ENCODE peak calls at places on chromosomes 3 and 15, in seven cellular contexts. R is lung, M is heart left ventricle, L is tibial artery, X is hepatocyte, U is brain microvascular endothelial cell, T is prostate gland. K is an unnamed sample. For H3K36me3, the result is how much of the 10 kb centered on the place peaks cover.

GRCh38 chr3:132624790-132625189 is 27.7 kb downstream of the ACKR4 start:
- DNase-seq in T (no peak), M (no peak), X (no peak), L (no peak), U (no peak), R (no peak), K (no peak)

GRCh38 chr3:195159117-195159818 is 111.7 kb downstream of the XXYLT1 start:
- DNase-seq in R (no peak), X (no peak), M (peak), L (no peak), T (no peak), U (no peak), K (no peak)

GRCh38 chr3:134211797-134212196 is 38.9 kb downstream of the RYK start:
- DNase-seq in R (no peak), U (peak), X (peak), L (no peak), T (no peak), M (no peak), K (peak)

GRCh38 chr3:69948246-69948862 is 51.2 kb upstream of the SAMMSON start:
- DNase-seq in X (peak), T (no peak), L (no peak), R (no peak), M (no peak), U (peak), K (no peak)

GRCh38 chr3:192215-192929 is 4.2 kb upstream of the CHL1 start:
- DNase-seq in R (no peak), T (no peak), X (no peak), L (no peak), U (no peak), M (no peak), K (no peak)

GRCh38 chr3:151293127-151293526 is 14.8 kb upstream of the P2RY14 start:
- DNase-seq in T (no peak), M (no peak), L (no peak), U (no peak), X (no peak), R (no peak), K (no peak)

GRCh38 chr15:98003976-98004375 is 43.5 kb downstream of the ARRDC4 start:
- DNase-seq in L (no peak), U (no peak), T (no peak), R (no peak), X (no peak), M (no peak), K (no peak)

GRCh38 chr3:99765042-99765942 is 52.4 kb upstream of the CMSS1 start:
- DNase-seq in U (peak), M (no peak), L (no peak), R (no peak), X (no peak), T (no peak), K (no peak)

GRCh38 chr3:40754966-40755365 is 230.2 kb downstream of the ZNF621 start:
- DNase-seq in T (no peak), M (no peak), L (no peak), R (no peak), U (no peak), X (no peak), K (no peak)

GRCh38 chr3:43979637-43980036 is 262.0 kb upstream of the TOPAZ1 start:
- DNase-seq in L (no peak), M (no peak), R (no peak), X (no peak), T (no peak), U (no peak), K (no peak)

GRCh38 chr3:43978708-43979107 is 263.0 kb upstream of the TOPAZ1 start:
- DNase-seq in U (no peak), T (no peak), R (no peak), M (no peak), L (no peak), X (no peak), K (no peak)
- H3K4me3 ChIP-seq in U (no peak), T (no peak), R (no peak), M (no peak), L (no peak), X (no peak), K (no peak)

GRCh38 chr15:89333959-89334509 is 590 bp downstream of the POLG start:
- DNase-seq in L (no peak), M (no peak), R (no peak), T (peak), X (no peak), U (peak), K (no peak)

GRCh38 chr15:89334510-89335288 is at the start of gene POLG:
- DNase-seq in L (peak), R (peak), M (peak), U (peak), X (peak), T (peak), K (peak)

GRCh38 chr15:89330881-89331595 is 3.6 kb downstream of the POLG start:
- DNase-seq in T (no peak), X (no peak), L (peak), R (no peak), U (no peak), M (no peak), K (no peak)

GRCh38 chr15:89333011-89333860 is 1.4 kb downstream of the POLG start:
- DNase-seq in L (peak), R (no peak), M (peak), X (no peak), U (no peak), T (no peak), K (no peak)

DNA sequence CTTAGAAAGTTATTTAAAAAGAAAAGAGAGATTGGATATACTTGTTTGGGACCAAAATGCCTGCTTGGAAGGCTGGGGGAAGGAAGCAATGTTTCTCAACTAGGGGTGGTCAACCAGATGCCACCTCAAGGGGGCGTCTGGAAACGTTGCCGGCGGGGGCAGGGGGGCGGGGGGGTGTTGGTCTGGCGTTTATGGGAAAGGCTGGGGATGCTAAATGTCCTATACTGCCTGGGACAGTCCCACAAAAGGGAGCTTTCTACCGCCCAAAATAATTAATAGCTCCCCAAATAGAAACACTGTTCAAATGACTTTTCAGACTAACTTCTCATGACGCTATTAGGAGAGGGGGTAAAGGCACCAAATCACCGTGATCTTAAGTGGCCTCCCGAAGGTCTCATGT is 2.2 kb downstream of the POLG start:
- DNase-seq in L (peak), U (peak), R (no peak), X (no peak), T (no peak), M (no peak), K (no peak)
- H3K36me3 ChIP-seq in L (half or more), U (half or more), R (under half), X (under half), T (under half), M (half or more), K (under half)

DNA sequence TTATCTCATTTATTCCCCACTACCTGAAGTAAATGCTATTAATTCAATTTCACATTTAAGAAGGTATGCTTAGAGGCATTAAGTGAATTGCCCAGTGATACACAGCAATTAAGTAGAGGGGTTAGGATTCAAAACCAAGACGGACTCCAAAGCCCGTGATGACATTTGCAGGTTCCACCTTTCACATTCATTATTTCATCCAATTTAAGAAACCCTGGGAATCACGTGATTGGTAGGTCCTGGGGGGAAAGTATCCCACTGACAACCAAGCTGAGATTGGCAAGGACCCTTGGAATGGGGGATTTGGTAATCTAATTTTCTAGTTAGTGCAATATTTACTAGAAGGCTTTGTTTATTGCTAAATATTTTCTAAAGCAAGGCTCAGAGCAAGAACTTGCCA is 1.8 kb downstream of the POMGNT2 start:
- DNase-seq in L (no peak), T (no peak), U (no peak), R (no peak), M (no peak), X (no peak), K (no peak)
- H3K4me3 ChIP-seq in L (no peak), T (no peak), U (no peak), R (no peak), M (no peak), X (no peak), K (no peak)

DNA sequence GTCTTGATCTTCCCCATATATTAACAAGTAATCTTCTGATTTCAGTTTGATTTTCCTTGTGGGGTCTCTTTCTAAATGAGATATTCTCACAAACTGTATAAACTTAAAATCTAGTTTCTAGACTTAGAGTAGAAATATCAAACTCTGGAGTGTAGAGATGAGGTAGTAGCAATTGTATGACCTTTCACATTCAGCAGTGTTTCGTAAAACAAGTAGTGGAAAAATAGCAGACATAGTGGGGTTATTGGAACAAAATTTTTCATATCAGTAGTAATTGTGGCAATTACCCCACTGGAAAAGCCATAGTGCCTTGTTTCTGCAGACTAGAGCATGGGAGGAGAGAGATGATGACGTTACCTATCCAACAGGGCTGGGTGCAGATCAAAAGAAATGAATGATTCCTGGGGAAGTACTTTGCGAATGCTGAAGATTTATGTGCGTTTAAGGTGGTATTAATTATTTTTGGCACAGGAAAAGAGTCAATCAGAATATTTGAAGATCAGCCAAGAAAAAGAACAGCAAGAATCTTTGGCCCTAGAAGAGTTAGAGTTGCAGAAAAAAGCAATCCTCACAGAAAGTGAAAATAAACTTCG is 147.0 kb upstream of the LRRFIP2 start:
- DNase-seq in T (no peak), X (no peak), M (no peak), R (no peak), U (no peak), L (no peak), K (no peak)
- H3K36me3 ChIP-seq in T (under half), X (under half), M (half or more), R (under half), U (under half), L (under half), K (under half)

GRCh38 chr15:78265752-78266224 is 1.4 kb downstream of the DNAJA4 start:
- DNase-seq in T (no peak), X (peak), M (no peak), U (peak), R (no peak), L (no peak), K (no peak)

GRCh38 chr15:78263907-78264303 is 457 bp upstream of the DNAJA4 start:
- DNase-seq in M (no peak), X (no peak), U (no peak), T (no peak), R (no peak), L (no peak), K (no peak)

GRCh38 chr15:78264304-78265136 is at the start of gene DNAJA4:
- DNase-seq in R (peak), T (peak), M (peak), L (peak), U (no peak), X (peak), K (peak)

GRCh38 chr15:78266229-78266628 is 1.9 kb downstream of the DNAJA4 start:
- DNase-seq in U (no peak), T (peak), X (no peak), R (no peak), M (no peak), L (no peak), K (no peak)

DNA sequence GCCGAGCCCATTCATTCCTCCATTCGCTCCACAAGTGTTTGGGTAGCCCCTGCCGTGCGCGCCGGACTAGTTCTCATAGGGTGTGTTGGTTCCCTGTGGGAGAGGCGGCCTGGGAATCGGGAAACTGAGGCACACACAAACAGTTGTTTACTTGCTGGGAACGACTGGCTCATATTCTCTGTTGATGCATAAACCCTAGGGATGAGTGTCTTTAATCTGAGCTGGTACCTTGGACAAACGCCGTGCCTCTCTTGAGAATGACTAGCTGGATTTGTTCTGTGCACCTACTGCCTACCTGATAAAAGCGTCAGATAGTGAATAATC is 737 bp downstream of the DNAJA4 start:
- DNase-seq in T (no peak), L (no peak), R (no peak), X (no peak), M (no peak), U (no peak), K (no peak)
- H3K4me3 ChIP-seq in T (peak), L (peak), R (peak), X (no peak), M (peak), U (peak), K (peak)